ENCODE peak calls at places on chromosomes 4 and X, in nine cellular contexts. P, H, F, J, D, W, Y, T and U are unnamed samples.

GRCh38 chr4:168153596-168154440 is 61.5 kb downstream of the ANXA10 start:
- DNase-seq in P (peak), H (peak), F (peak), J (peak), D (peak), W (no peak), Y (peak), T (peak), U (peak)

GRCh38 chr4:54439831-54440243 is 210.7 kb downstream of the PDGFRA start:
- DNase-seq in P (no peak), H (no peak), F (no peak), J (peak), D (peak), W (peak), Y (no peak), T (peak), U (peak)

GRCh38 chr4:15577508-15577907 is 77.6 kb downstream of the FBXL5 start:
- DNase-seq in P (no peak), H (no peak), F (no peak), J (no peak), D (no peak), W (no peak), Y (no peak), T (no peak), U (no peak)

GRCh38 chr4:132334081-132334480 is 815.0 kb upstream of the PCDH10 start:
- DNase-seq in P (no peak), H (no peak), F (no peak), J (no peak), D (no peak), W (no peak), Y (no peak), T (no peak), U (no peak)

GRCh38 chrX:103704863-103705262 is 5.8 kb upstream of the TMEM31 start:
- DNase-seq in P (no peak), H (no peak), F (no peak), J (no peak), D (no peak), W (no peak), Y (no peak), T (no peak), U (no peak)

GRCh38 chr4:88158360-88159136 is at the start of gene ABCG2:
- DNase-seq in P (peak), H (no peak), F (peak), J (no peak), D (peak), W (no peak), Y (no peak), T (peak), U (peak)

GRCh38 chr4:102322736-102323135 is 22.5 kb downstream of the SLC39A8 start:
- DNase-seq in P (no peak), H (no peak), F (no peak), J (no peak), D (no peak), W (no peak), Y (no peak), T (no peak), U (no peak)

GRCh38 chr4:134544303-134544761 is 342.7 kb upstream of the PABPC4L start:
- DNase-seq in P (no peak), H (no peak), F (no peak), J (no peak), D (no peak), W (peak), Y (no peak), T (no peak), U (no peak)

GRCh38 chr4:184473515-184474260 is 662 bp downstream of the IRF2 start:
- DNase-seq in P (no peak), H (no peak), F (peak), J (peak), D (peak), W (no peak), Y (peak), T (peak), U (peak)

GRCh38 chrX:48558270-48558669 is 16.0 kb upstream of the RBM3 start:
- DNase-seq in P (no peak), H (no peak), F (peak), J (no peak), D (no peak), W (no peak), Y (no peak), T (no peak), U (no peak)

GRCh38 chrX:56797966-56798711 is 69.1 kb downstream of the NBDY start:
- DNase-seq in P (no peak), H (no peak), F (no peak), J (no peak), D (no peak), W (peak), Y (peak), T (no peak), U (peak)

GRCh38 chr4:185380320-185380719 is 15.4 kb downstream of the LRP2BP start:
- DNase-seq in P (peak), H (no peak), F (no peak), J (no peak), D (no peak), W (no peak), Y (no peak), T (no peak), U (no peak)

GRCh38 chrX:439719-440118 is 53.0 kb upstream of the PPP2R3B start:
- DNase-seq in P (no peak), H (no peak), F (no peak), J (no peak), D (no peak), W (no peak), Y (no peak), T (no peak), U (no peak)

GRCh38 chrX:29858714-29859113 is 356.6 kb upstream of the MAGEB2 start:
- DNase-seq in P (no peak), H (no peak), F (no peak), J (no peak), D (no peak), W (no peak), Y (no peak), T (no peak), U (no peak)

GRCh38 chr4:152118108-152118507 is 357.3 kb upstream of the GATB start:
- DNase-seq in P (no peak), H (no peak), F (no peak), J (no peak), D (no peak), W (no peak), Y (no peak), T (no peak), U (no peak)

GRCh38 chr4:143782521-143782920 is 82.0 kb upstream of the FREM3 start:
- DNase-seq in P (no peak), H (no peak), F (no peak), J (no peak), D (no peak), W (no peak), Y (no peak), T (no peak), U (no peak)

GRCh38 chr4:69025191-69025998 is 70.9 kb upstream of the UGT2B7 start:
- DNase-seq in P (peak), H (no peak), F (no peak), J (no peak), D (no peak), W (no peak), Y (no peak), T (no peak), U (no peak)

GRCh38 chr4:23956601-23957364 is 66.9 kb upstream of the PPARGC1A start:
- DNase-seq in P (no peak), H (no peak), F (no peak), J (no peak), D (no peak), W (no peak), Y (no peak), T (no peak), U (no peak)

GRCh38 chr4:71009796-71010588 is 16.5 kb downstream of the DCK start:
- DNase-seq in P (peak), H (no peak), F (peak), J (no peak), D (no peak), W (no peak), Y (no peak), T (no peak), U (no peak)

GRCh38 chr4:17726911-17727310 is 54.5 kb downstream of the FAM184B start:
- DNase-seq in P (no peak), H (no peak), F (no peak), J (no peak), D (no peak), W (no peak), Y (no peak), T (no peak), U (no peak)

GRCh38 chrX:120311632-120312000 is 355 bp upstream of the TMEM255A start:
- DNase-seq in P (no peak), H (no peak), F (no peak), J (no peak), D (no peak), W (no peak), Y (no peak), T (no peak), U (no peak)

GRCh38 chrX:103607385-103608304 is at the start of gene TCEAL3:
- DNase-seq in P (no peak), H (peak), F (peak), J (peak), D (peak), W (peak), Y (peak), T (peak), U (peak)

GRCh38 chrX:150303386-150304097 is 59.6 kb upstream of the MAMLD1 start:
- DNase-seq in P (no peak), H (no peak), F (no peak), J (no peak), D (no peak), W (no peak), Y (no peak), T (no peak), U (no peak)

GRCh38 chr4:182578402-182578801 is 335.2 kb downstream of the TENM3 start:
- DNase-seq in P (no peak), H (no peak), F (no peak), J (no peak), D (no peak), W (no peak), Y (no peak), T (no peak), U (no peak)

GRCh38 chr4:77286906-77287305 is 129.9 kb downstream of the CCNG2 start:
- DNase-seq in P (no peak), H (no peak), F (no peak), J (no peak), D (no peak), W (no peak), Y (no peak), T (no peak), U (no peak)

GRCh38 chrX:40172169-40172979 is 74.6 kb upstream of the BCOR start:
- DNase-seq in P (no peak), H (no peak), F (no peak), J (no peak), D (peak), W (peak), Y (peak), T (peak), U (no peak)
- TF ChIP-seq POLR2A in P (no peak), H (no peak), F (no peak), J (no peak), D (peak), W (no peak), Y (no peak), T (no peak), U (no peak)

GRCh38 chrX:121782976-121783375 is 735.6 kb downstream of the GLUD2 start:
- DNase-seq in P (no peak), H (no peak), F (no peak), J (no peak), D (no peak), W (no peak), Y (no peak), T (no peak), U (no peak)
- H3K27ac ChIP-seq in P (no peak), H (no peak), F (no peak), J (no peak), D (no peak), W (no peak), Y (no peak), T (no peak), U (no peak)

GRCh38 chr4:141530627-141531026 is 105.8 kb upstream of the IL15 start:
- DNase-seq in P (no peak), H (no peak), F (no peak), J (no peak), D (no peak), W (no peak), Y (no peak), T (no peak), U (no peak)
- TF ChIP-seq POLR2A in P (no peak), H (no peak), F (no peak), J (no peak), D (no peak), W (no peak), Y (no peak), T (no peak), U (no peak)

DNA sequence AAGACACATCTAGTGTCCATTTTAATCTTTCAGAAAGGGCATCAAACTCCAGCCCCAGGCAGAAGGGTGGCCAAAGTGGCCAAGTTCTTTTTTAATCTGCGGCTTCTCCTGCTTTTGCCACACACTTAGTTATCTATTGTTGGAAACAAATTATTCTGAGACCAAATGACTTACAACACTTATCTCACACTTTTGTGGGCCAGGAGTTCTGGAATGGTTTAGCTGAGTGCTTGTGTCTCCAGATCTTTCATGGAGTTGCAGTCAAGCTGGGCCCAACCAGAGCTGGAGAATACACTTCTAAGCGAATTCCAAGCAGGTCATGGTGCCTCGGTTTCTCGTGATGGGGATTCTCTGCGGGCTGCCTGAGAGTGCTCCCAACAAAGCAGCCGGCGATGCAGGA is 4.0 kb downstream of the TXK start:
- DNase-seq in P (no peak), H (no peak), F (no peak), J (no peak), D (no peak), W (no peak), Y (no peak), T (no peak), U (no peak)
- H3K27ac ChIP-seq in P (no peak), H (no peak), F (no peak), J (no peak), D (no peak), W (no peak), Y (no peak), T (no peak), U (no peak)

DNA sequence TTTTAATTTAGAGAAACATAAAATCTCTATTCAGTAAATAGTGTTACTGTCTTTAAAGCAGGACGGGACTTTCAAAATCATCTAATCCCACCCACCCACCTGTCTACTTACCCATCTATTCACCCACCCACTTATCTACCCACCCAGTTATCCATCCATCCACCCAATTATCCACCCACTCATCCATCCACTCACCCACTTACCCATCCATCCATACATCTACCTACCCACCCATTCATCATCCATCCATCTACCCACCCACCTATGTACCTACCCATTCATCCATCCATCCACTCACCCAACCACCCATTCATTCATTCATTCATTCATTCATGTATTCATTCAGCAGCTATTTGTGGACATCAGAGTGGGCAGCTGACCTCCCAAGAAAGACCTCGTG is 30.6 kb downstream of the MAN2B2 start:
- DNase-seq in P (no peak), H (no peak), F (no peak), J (no peak), D (no peak), W (no peak), Y (no peak), T (no peak), U (no peak)
- TF ChIP-seq POLR2A in P (no peak), H (no peak), F (no peak), J (no peak), D (no peak), W (no peak), Y (no peak), T (no peak), U (no peak)

GRCh38 chr4:94454405-94454804 is 2.7 kb downstream of the PDLIM5 start:
- DNase-seq in P (no peak), H (no peak), F (no peak), J (no peak), D (no peak), W (no peak), Y (no peak), T (no peak), U (no peak)

GRCh38 chr4:94455081-94455480 is 3.3 kb downstream of the PDLIM5 start:
- DNase-seq in P (peak), H (no peak), F (peak), J (peak), D (peak), W (peak), Y (peak), T (no peak), U (peak)

GRCh38 chr4:94451669-94452475 is at the start of gene PDLIM5:
- DNase-seq in P (peak), H (peak), F (peak), J (peak), D (peak), W (peak), Y (peak), T (peak), U (peak)

GRCh38 chr4:94452476-94453300 is 946 bp downstream of the PDLIM5 start:
- DNase-seq in P (peak), H (peak), F (peak), J (peak), D (peak), W (peak), Y (peak), T (peak), U (peak)

DNA sequence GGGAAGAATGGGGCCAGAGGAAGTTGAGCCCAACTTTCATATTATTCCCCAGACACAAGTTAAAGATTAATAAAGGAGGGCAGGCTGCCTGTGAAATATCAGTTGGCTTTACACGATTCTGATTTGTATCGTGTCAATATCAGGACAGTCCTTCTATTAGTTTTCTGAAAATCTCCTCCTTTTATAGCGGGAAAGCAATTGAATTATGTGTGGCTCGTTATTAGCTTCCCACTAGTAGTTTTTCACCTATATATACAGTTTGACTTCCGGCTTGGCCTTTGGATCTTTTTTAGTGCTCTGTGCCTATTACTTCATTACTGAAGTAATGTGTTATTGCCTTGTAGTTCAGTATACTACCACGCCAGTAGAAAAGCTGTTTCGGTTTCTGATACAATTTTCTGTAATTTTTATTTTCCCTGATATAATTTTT is 1.8 kb downstream of the PDLIM5 start:
- DNase-seq in P (peak), H (no peak), F (no peak), J (no peak), D (no peak), W (no peak), Y (no peak), T (no peak), U (no peak)
- H3K27ac ChIP-seq in P (peak), H (peak), F (peak), J (peak), D (peak), W (peak), Y (peak), T (peak), U (peak)

GRCh38 chr4:98510340-98510739 is 148.1 kb downstream of the TSPAN5 start:
- DNase-seq in P (no peak), H (no peak), F (no peak), J (no peak), D (no peak), W (no peak), Y (no peak), T (no peak), U (no peak)
- TF ChIP-seq POLR2A in P (no peak), H (no peak), F (no peak), J (no peak), D (no peak), W (no peak), Y (no peak), T (no peak), U (no peak)

GRCh38 chr4:153418581-153418980 is 47.6 kb upstream of the TMEM131L start:
- DNase-seq in P (no peak), H (no peak), F (no peak), J (no peak), D (no peak), W (no peak), Y (no peak), T (no peak), U (no peak)

GRCh38 chr4:153420361-153420760 is 45.8 kb upstream of the TMEM131L start:
- DNase-seq in P (no peak), H (no peak), F (no peak), J (no peak), D (no peak), W (no peak), Y (no peak), T (no peak), U (no peak)

GRCh38 chr4:153419029-153419428 is 47.1 kb upstream of the TMEM131L start:
- DNase-seq in P (no peak), H (no peak), F (no peak), J (no peak), D (no peak), W (no peak), Y (no peak), T (no peak), U (no peak)

GRCh38 chr4:153418114-153418513 is 48.0 kb upstream of the TMEM131L start:
- DNase-seq in P (no peak), H (no peak), F (no peak), J (no peak), D (no peak), W (no peak), Y (no peak), T (no peak), U (no peak)

DNA sequence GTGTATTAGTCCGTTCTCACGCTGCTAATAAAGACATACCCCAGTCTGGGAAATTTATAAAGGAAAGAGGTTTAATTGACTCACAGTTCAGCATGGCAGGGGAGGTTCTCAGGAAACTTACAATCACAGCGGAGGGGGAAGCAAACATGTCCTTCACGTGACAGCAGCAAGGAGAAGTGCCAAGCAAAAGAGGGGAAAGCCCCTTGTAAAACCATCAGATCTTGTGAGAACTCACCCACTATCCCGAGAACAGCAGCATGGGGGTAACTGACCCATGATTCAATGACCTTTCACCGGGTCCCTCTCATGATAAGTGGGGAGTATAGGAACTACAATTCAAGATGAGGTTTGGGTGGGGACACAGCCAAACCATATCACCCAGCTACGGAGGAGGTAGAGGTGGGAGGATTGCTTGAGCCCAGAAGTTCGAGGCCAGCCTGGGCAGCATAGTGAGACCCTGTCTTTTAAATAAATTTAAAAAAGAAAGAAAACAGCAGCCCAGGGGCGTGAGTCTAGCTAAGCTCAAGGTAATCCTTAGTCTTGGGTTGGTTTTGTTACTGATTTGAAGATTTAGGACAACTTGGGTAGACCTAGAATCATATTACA is 46.4 kb upstream of the TMEM131L start:
- DNase-seq in P (no peak), H (no peak), F (no peak), J (no peak), D (no peak), W (no peak), Y (no peak), T (no peak), U (no peak)
- H3K27ac ChIP-seq in P (no peak), H (no peak), F (no peak), J (no peak), D (no peak), W (no peak), Y (no peak), T (no peak), U (no peak)

GRCh38 chrX:81202413-81202794 is 502 bp downstream of the SH3BGRL start:
- DNase-seq in P (no peak), H (no peak), F (no peak), J (no peak), D (no peak), W (no peak), Y (no peak), T (no peak), U (no peak)
- TF ChIP-seq POLR2A in P (no peak), H (no peak), F (no peak), J (no peak), D (no peak), W (no peak), Y (no peak), T (no peak), U (no peak)

GRCh38 chrX:110050885-110051284 is 48.0 kb downstream of the TMEM164 start:
- DNase-seq in P (no peak), H (no peak), F (no peak), J (no peak), D (no peak), W (no peak), Y (no peak), T (no peak), U (no peak)
- H3K27ac ChIP-seq in P (no peak), H (no peak), F (peak), J (no peak), D (no peak), W (no peak), Y (no peak), T (no peak), U (no peak)